ENCODE peak calls at places on chromosomes 12 and 14, in seven cellular contexts. T is SK-N-SH, F is HepG2, D is transverse colon, V is breast epithelium, B is H1, P is endothelial cell of umbilical vein. X is an unnamed sample. For H3K27me3, the result is how much of the 10 kb centered on the place peaks cover.

GRCh38 chr12:123445388-123446344 is 9.2 kb upstream of the RILPL2 start:
- DNase-seq in T (no peak), F (no peak), D (no peak), V (no peak), B (no peak), P (peak), X (peak)

GRCh38 chr12:93122089-93122488 is 193.0 kb upstream of the EEA1 start:
- DNase-seq in T (no peak), F (peak), D (no peak), V (no peak), B (no peak), P (no peak), X (no peak)

GRCh38 chr14:63542231-63542999 is 762 bp downstream of the PPP2R5E start:
- DNase-seq in T (peak), F (no peak), D (peak), V (peak), B (peak), P (peak), X (peak)

GRCh38 chr14:61213116-61213720 is 67.9 kb downstream of the TMEM30B start:
- DNase-seq in T (no peak), F (no peak), D (no peak), V (no peak), B (no peak), P (no peak), X (no peak)

GRCh38 chr12:5806376-5807089 is 138.5 kb downstream of the ANO2 start:
- DNase-seq in T (no peak), F (no peak), D (no peak), V (no peak), B (no peak), P (no peak), X (no peak)

GRCh38 chr14:51651388-51652167 is at the start of gene FRMD6:
- DNase-seq in T (peak), F (peak), D (peak), V (peak), B (peak), P (peak), X (peak)

GRCh38 chr14:61329478-61330051 is 8.2 kb downstream of the PRKCH start:
- DNase-seq in T (no peak), F (no peak), D (no peak), V (no peak), B (no peak), P (no peak), X (no peak)

GRCh38 chr12:6070472-6071257 is 53.8 kb downstream of the VWF start:
- DNase-seq in T (no peak), F (peak), D (no peak), V (no peak), B (no peak), P (no peak), X (peak)

GRCh38 chr12:100576311-100577036 is 3.0 kb downstream of the GAS2L3 start:
- DNase-seq in T (no peak), F (no peak), D (no peak), V (no peak), B (no peak), P (peak), X (no peak)

GRCh38 chr14:78959674-78960264 is 789.6 kb downstream of the NRXN3 start:
- DNase-seq in T (peak), F (peak), D (peak), V (peak), B (peak), P (peak), X (peak)

GRCh38 chr14:29446971-29447370 is 480.7 kb downstream of the PRKD1 start:
- DNase-seq in T (no peak), F (no peak), D (no peak), V (no peak), B (no peak), P (no peak), X (no peak)

GRCh38 chr12:112924986-112925385 is 13.3 kb upstream of the OAS3 start:
- DNase-seq in T (no peak), F (peak), D (no peak), V (no peak), B (no peak), P (no peak), X (no peak)

GRCh38 chr12:3305464-3305863 is 185.5 kb upstream of the PRMT8 start:
- DNase-seq in T (no peak), F (no peak), D (no peak), V (no peak), B (no peak), P (no peak), X (no peak)

GRCh38 chr14:105393151-105393550 is 5.2 kb upstream of the TEX22 start:
- DNase-seq in T (no peak), F (no peak), D (no peak), V (no peak), B (no peak), P (no peak), X (no peak)

GRCh38 chr14:74510955-74511354 is 17.4 kb downstream of the ISCA2 start:
- DNase-seq in T (no peak), F (no peak), D (no peak), V (no peak), B (no peak), P (peak), X (no peak)

GRCh38 chr12:92257261-92257660 is 111.6 kb upstream of the BTG1 start:
- DNase-seq in T (no peak), F (no peak), D (no peak), V (no peak), B (no peak), P (no peak), X (no peak)

GRCh38 chr14:54152351-54152750 is 195.7 kb upstream of the BMP4 start:
- DNase-seq in T (no peak), F (no peak), D (no peak), V (no peak), B (no peak), P (no peak), X (no peak)

GRCh38 chr14:104734991-104735779 is 11.2 kb downstream of the ADSS1 start:
- DNase-seq in T (no peak), F (peak), D (no peak), V (no peak), B (no peak), P (no peak), X (no peak)

GRCh38 chr12:59084758-59085383 is 164.6 kb upstream of the LRIG3 start:
- DNase-seq in T (peak), F (no peak), D (no peak), V (peak), B (peak), P (peak), X (no peak)

GRCh38 chr14:33899723-33900341 is 51.0 kb downstream of the EGLN3 start:
- DNase-seq in T (no peak), F (peak), D (no peak), V (no peak), B (no peak), P (no peak), X (no peak)

GRCh38 chr12:28415755-28416154 is 225.5 kb downstream of the CCDC91 start:
- DNase-seq in T (no peak), F (no peak), D (no peak), V (no peak), B (no peak), P (peak), X (no peak)

GRCh38 chr12:132717011-132717410 is 6.4 kb downstream of the PGAM5 start:
- DNase-seq in T (no peak), F (no peak), D (no peak), V (no peak), B (no peak), P (no peak), X (no peak)

GRCh38 chr12:43692064-43692463 is 66.5 kb downstream of the PUS7L start:
- DNase-seq in T (no peak), F (no peak), D (no peak), V (no peak), B (no peak), P (peak), X (no peak)

GRCh38 chr12:14396071-14396470 is 30.6 kb downstream of the ATF7IP start:
- DNase-seq in T (no peak), F (no peak), D (no peak), V (no peak), B (no peak), P (no peak), X (no peak)
- H3K27me3 ChIP-seq in T (under half), F (under half), D (under half), V (under half), B (under half), P (under half), X (under half)

DNA sequence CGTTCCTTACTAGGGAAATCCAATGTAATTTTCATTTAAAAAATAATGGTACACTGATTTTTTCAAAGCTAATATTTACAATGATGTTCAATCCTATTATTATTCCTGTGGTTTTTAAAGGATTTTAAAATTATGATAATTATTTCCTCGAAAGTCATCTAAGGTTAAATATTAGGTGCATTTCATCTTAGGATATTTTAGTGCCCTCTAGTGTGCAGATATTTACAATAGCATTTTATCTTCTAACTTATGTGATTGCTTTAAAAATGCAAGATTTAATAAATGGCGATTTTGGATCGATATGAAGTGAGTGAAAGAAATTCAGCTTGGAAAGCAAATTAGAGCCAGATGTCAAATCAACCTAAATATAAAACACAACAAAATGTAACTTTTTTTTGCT is 293.5 kb downstream of the SLC6A15 start:
- DNase-seq in T (no peak), F (no peak), D (no peak), V (no peak), B (no peak), P (no peak), X (no peak)
- TF ChIP-seq POLR2AphosphoS5 in T (no peak), F (no peak), D (no peak), V (no peak), B (no peak), P (no peak), X (no peak)

GRCh38 chr12:14322403-14322802 is 43.1 kb upstream of the ATF7IP start:
- DNase-seq in T (no peak), F (no peak), D (no peak), V (no peak), B (no peak), P (no peak), X (no peak)
- H3K27ac ChIP-seq in T (no peak), F (no peak), D (no peak), V (no peak), B (no peak), P (no peak), X (no peak)

DNA sequence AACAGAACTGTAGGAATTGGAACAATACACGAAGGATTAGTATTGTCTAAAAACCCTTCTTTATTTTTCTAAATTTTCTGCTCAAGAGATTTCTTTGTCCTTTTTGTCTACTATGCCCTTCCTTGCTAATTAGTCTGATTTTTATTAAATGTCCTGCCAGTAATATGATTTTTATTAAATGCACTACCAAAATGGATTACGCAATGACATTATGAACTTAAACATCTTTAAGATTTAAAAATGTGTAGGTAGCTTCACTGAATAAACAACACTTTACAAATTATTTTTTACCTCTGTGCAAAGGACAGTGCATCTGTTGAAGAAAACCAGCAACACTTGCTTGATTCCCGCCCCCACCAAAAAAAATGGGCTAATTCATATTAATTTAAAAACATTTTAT is 8.2 kb upstream of the PAX9 start:
- DNase-seq in T (no peak), F (no peak), D (no peak), V (no peak), B (no peak), P (no peak), X (no peak)
- H3K27me3 ChIP-seq in T (half or more), F (under half), D (half or more), V (under half), B (half or more), P (half or more), X (under half)

DNA sequence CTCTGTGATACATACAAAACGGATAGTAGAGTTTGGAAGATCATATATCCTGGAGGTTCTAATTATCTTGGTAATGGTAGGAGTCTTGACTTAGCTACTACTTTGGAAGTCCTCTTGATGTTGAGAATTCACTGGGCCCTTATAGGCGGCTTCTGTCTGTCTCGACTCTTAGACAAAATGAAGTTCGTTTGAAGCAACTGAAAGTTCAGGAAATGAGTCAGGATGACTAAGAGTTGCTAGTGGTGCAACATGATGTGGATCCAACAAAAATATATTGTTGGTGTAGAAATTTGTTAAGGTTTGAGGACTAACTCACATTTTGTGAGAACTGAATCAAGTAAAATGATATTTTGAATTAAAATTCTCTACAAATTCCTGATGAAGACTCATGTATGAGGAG is 272.7 kb downstream of the AEBP2 start:
- DNase-seq in T (no peak), F (no peak), D (no peak), V (no peak), B (no peak), P (peak), X (no peak)
- TF ChIP-seq POLR2AphosphoS5 in T (no peak), F (no peak), D (no peak), V (no peak), B (no peak), P (peak), X (no peak)

DNA sequence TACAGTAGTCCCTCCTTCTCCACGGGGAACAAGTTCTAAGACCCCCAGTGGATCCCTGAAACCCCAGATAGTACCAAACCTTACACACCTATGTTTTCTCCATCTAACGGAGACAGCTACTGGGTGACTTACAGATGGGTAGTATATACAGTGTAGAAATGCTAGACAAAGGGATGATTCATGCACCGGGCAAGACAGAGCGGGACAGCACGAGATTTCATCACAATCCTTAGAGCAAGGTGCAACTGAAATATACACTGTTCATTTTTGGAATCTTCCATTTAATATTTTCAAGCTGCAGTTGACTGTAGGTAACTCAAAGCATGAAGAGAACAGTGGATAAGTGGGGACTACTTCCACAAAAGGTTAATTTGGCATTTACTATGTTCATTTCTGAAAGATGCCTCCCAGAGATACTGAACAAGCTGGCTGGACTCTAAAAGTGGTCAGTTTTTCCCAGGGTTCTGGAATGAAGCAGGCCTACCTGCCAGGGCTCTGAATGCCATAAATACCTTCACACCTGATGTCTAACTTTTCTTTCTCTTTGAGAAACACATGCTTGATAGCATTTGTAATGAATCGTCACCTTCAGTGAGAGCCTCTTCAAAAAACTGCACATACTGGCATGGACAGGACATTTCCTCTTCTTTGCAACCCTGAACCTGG is 127.7 kb upstream of the FOXN3 start:
- DNase-seq in T (no peak), F (peak), D (no peak), V (no peak), B (no peak), P (no peak), X (no peak)
- H3K27ac ChIP-seq in T (no peak), F (peak), D (no peak), V (no peak), B (no peak), P (no peak), X (no peak)

GRCh38 chr12:42235426-42235825 is 2.6 kb downstream of the YAF2 start:
- DNase-seq in T (no peak), F (no peak), D (no peak), V (no peak), B (no peak), P (no peak), X (peak)

GRCh38 chr12:42237853-42238239 is 202 bp downstream of the YAF2 start:
- DNase-seq in T (no peak), F (no peak), D (no peak), V (no peak), B (no peak), P (no peak), X (no peak)

GRCh38 chr12:42237052-42237852 is 796 bp downstream of the YAF2 start:
- DNase-seq in T (peak), F (peak), D (peak), V (peak), B (peak), P (peak), X (peak)

GRCh38 chr12:42236017-42236416 is 2.0 kb downstream of the YAF2 start:
- DNase-seq in T (no peak), F (no peak), D (no peak), V (no peak), B (no peak), P (no peak), X (no peak)

GRCh38 chr12:42234970-42235369 is 3.1 kb downstream of the YAF2 start:
- DNase-seq in T (no peak), F (peak), D (no peak), V (no peak), B (no peak), P (no peak), X (no peak)
- H3K27me3 ChIP-seq in T (under half), F (under half), D (under half), V (under half), B (under half), P (under half), X (under half)

DNA sequence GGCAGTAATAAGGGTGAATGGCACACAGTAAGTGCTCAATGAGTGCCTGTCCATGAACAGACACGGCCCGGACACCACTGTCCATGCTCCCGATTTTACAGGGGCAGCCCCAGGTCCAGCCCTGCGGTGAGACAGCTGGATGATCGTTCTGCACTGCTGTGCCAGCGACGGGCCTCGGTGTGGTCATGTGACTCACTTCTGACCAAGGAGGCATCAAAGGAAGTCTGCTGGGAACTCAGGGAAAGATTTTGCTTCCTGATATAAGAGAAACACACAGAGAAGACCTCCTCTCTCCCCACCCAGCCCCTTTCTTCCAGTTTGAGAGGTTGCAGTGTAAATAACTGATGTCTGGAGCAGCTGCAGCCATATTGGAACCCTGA is 126.6 kb downstream of the SCARB1 start:
- DNase-seq in T (no peak), F (no peak), D (no peak), V (no peak), B (no peak), P (no peak), X (no peak)
- TF ChIP-seq POLR2AphosphoS5 in T (no peak), F (no peak), D (peak), V (no peak), B (no peak), P (no peak), X (no peak)

GRCh38 chr14:65070710-65071033 is 31.6 kb downstream of the MAX start:
- DNase-seq in T (peak), F (no peak), D (peak), V (no peak), B (no peak), P (no peak), X (no peak)
- H3K27ac ChIP-seq in T (no peak), F (no peak), D (peak), V (no peak), B (no peak), P (no peak), X (peak)

GRCh38 chr14:56813143-56813551 is 2.9 kb upstream of the OTX2 start:
- DNase-seq in T (no peak), F (no peak), D (no peak), V (no peak), B (peak), P (no peak), X (no peak)
- H3K27me3 ChIP-seq in T (half or more), F (under half), D (half or more), V (under half), B (under half), P (half or more), X (half or more)

X was measured in prostate gland.